ENCODE peak calls at places on chromosome 6, in five cellular contexts. C is globus pallidus, B is testis, Z is hepatocyte, S is NCI-H524. I is an unnamed sample.

GRCh38 chr6:142013875-142014495 is 118.7 kb upstream of the GJE1 start:
- DNase-seq in C (no peak), S (no peak), Z (no peak), B (no peak), I (no peak)

GRCh38 chr6:32529697-32530429 is at the start of gene HLA-DRB5:
- DNase-seq in B (peak), Z (no peak), S (no peak), C (peak), I (no peak)

GRCh38 chr6:125974214-125974866 is 12.0 kb upstream of the TRMT11 start:
- DNase-seq in C (peak), S (peak), B (no peak), Z (peak), I (peak)

GRCh38 chr6:82013561-82014275 is 233.8 kb downstream of the IBTK start:
- DNase-seq in S (peak), Z (no peak), B (peak), C (no peak), I (no peak)

GRCh38 chr6:21201181-21201580 is 392.4 kb upstream of the SOX4 start:
- DNase-seq in S (peak), Z (no peak), B (no peak), C (no peak), I (no peak)

GRCh38 chr6:119128252-119128912 is 49.9 kb upstream of the FAM184A start:
- DNase-seq in C (no peak), B (no peak), Z (no peak), S (peak), I (no peak)

GRCh38 chr6:73180076-73180717 is 45.1 kb downstream of the KHDC1L start:
- DNase-seq in C (no peak), S (peak), B (no peak), Z (no peak), I (no peak)

GRCh38 chr6:40477246-40478126 is 109.7 kb downstream of the LRFN2 start:
- DNase-seq in Z (peak), B (no peak), S (peak), C (no peak), I (peak)

GRCh38 chr6:25418463-25419052 is 139.4 kb downstream of the CARMIL1 start:
- DNase-seq in Z (no peak), B (no peak), C (no peak), S (no peak), I (no peak)

GRCh38 chr6:43185391-43185790 is 3.4 kb downstream of the CUL9 start:
- DNase-seq in B (no peak), S (no peak), Z (no peak), C (no peak), I (no peak)

GRCh38 chr6:19024737-19025136 is 637.6 kb downstream of the RNF144B start:
- DNase-seq in S (peak), B (peak), Z (peak), C (no peak), I (peak)

GRCh38 chr6:155786528-155786927 is 330.9 kb upstream of the NOX3 start:
- DNase-seq in B (no peak), Z (no peak), C (no peak), S (no peak), I (no peak)

GRCh38 chr6:87333033-87333432 is 4.0 kb upstream of the GJB7 start:
- DNase-seq in S (no peak), B (no peak), C (no peak), Z (no peak), I (no peak)

GRCh38 chr6:17334265-17334664 is 53.1 kb downstream of the RBM24 start:
- DNase-seq in Z (no peak), C (no peak), S (no peak), B (no peak), I (no peak)

GRCh38 chr6:53651149-53651763 is 14.3 kb downstream of the KLHL31 start:
- DNase-seq in C (peak), S (peak), B (peak), Z (peak), I (peak)

GRCh38 chr6:166691199-166691598 is 64.1 kb upstream of the RPS6KA2 start:
- DNase-seq in Z (peak), B (no peak), C (no peak), S (no peak), I (no peak)

GRCh38 chr6:33697845-33698244 is 13.7 kb downstream of the UQCC2 start:
- DNase-seq in B (no peak), S (no peak), C (no peak), Z (no peak), I (no peak)

GRCh38 chr6:56520218-56520617 is 122.5 kb downstream of the DST start:
- DNase-seq in B (no peak), C (no peak), Z (no peak), S (no peak), I (no peak)

GRCh38 chr6:83185096-83185495 is 8.0 kb downstream of the PGM3 start:
- DNase-seq in Z (no peak), B (no peak), S (no peak), C (no peak), I (no peak)

GRCh38 chr6:24194968-24195700 is 69.1 kb downstream of the NRSN1 start:
- DNase-seq in C (no peak), S (no peak), Z (no peak), B (no peak), I (no peak)

GRCh38 chr6:129748212-129748900 is 38.4 kb upstream of the ARHGAP18 start:
- DNase-seq in C (no peak), S (no peak), B (no peak), Z (peak), I (no peak)

GRCh38 chr6:159169557-159170332 is 545 bp downstream of the FNDC1 start:
- DNase-seq in B (peak), C (no peak), Z (peak), S (peak), I (peak)

GRCh38 chr6:4809999-4810918 is 34.1 kb downstream of the CDYL start:
- DNase-seq in B (no peak), Z (no peak), C (no peak), S (no peak), I (no peak)